ENCODE peak calls at places on chromosomes 12 and 14, in six cellular contexts. E is AG08395, K is EH, T is right cardiac atrium, O is brain microvascular endothelial cell, G is dermis microvascular lymphatic vessel endothelial cell. C is an unnamed sample.

GRCh38 chr14:30132201-30132600 is 204.6 kb upstream of the PRKD1 start:
- DNase-seq in K (no peak), G (no peak), T (no peak), E (no peak), O (no peak), C (no peak)

GRCh38 chr12:41019461-41019860 is 168.7 kb upstream of the PDZRN4 start:
- DNase-seq in G (no peak), K (no peak), T (no peak), E (no peak), O (no peak), C (no peak)

GRCh38 chr14:52977798-52978197 is 26.9 kb upstream of the FERMT2 start:
- DNase-seq in O (no peak), K (no peak), T (no peak), E (no peak), G (no peak), C (no peak)

GRCh38 chr14:58944226-58944769 is 244.2 kb upstream of the DAAM1 start:
- DNase-seq in E (no peak), K (no peak), G (no peak), T (no peak), O (no peak), C (no peak)

GRCh38 chr12:96177013-96177412 is 17.2 kb upstream of the ELK3 start:
- DNase-seq in E (peak; percentile 54), K (peak; percentile 49), G (no peak), T (no peak), O (peak; percentile 90), C (no peak)

GRCh38 chr12:57844725-57845477 is 1.6 kb downstream of the CTDSP2 start:
- DNase-seq in T (peak; percentile 89), E (peak; percentile 87), K (peak; percentile 94), O (peak; percentile 54), G (no peak), C (peak; percentile 32)

GRCh38 chr12:11758838-11759509 is 109.5 kb downstream of the ETV6 start:
- DNase-seq in O (peak; percentile 45), T (peak; percentile 47), G (no peak), K (peak; percentile 74), E (no peak), C (no peak)

GRCh38 chr14:100748403-100748802 is 21.7 kb downstream of the DLK1 start:
- DNase-seq in G (no peak), O (no peak), K (no peak), T (no peak), E (no peak), C (no peak)